ENCODE peak calls at places on chromosomes 12 and 14, in seven cellular contexts. P, O, F, L, H, N and U are unnamed samples. For H3K4me1, the result is how much of the 10 kb centered on the place peaks cover.

GRCh38 chr12:118980407-118981014 is 830 bp upstream of the SRRM4 start:
- DNase-seq in P (no peak), O (no peak), F (no peak), L (no peak), H (no peak), N (peak), U (no peak)

GRCh38 chr14:57641776-57642175 is 148.1 kb upstream of the CCDC198 start:
- DNase-seq in P (no peak), O (no peak), F (no peak), L (no peak), H (no peak), N (no peak), U (no peak)

GRCh38 chr12:59453461-59453860 is 142.4 kb upstream of the SLC16A7 start:
- DNase-seq in P (no peak), O (no peak), F (no peak), L (no peak), H (no peak), N (no peak), U (no peak)

GRCh38 chr14:35409595-35409994 is 5.0 kb upstream of the NFKBIA start:
- DNase-seq in P (no peak), O (no peak), F (no peak), L (no peak), H (no peak), N (no peak), U (no peak)

GRCh38 chr12:49529409-49529808 is 9.4 kb upstream of the KCNH3 start:
- DNase-seq in P (no peak), O (no peak), F (no peak), L (no peak), H (no peak), N (no peak), U (no peak)

GRCh38 chr12:66725031-66725430 is 46.2 kb upstream of the GRIP1 start:
- DNase-seq in P (no peak), O (no peak), F (no peak), L (no peak), H (no peak), N (no peak), U (no peak)

GRCh38 chr12:95198914-95199313 is 18.4 kb downstream of the FGD6 start:
- DNase-seq in P (no peak), O (no peak), F (peak), L (no peak), H (no peak), N (no peak), U (no peak)

GRCh38 chr12:122876724-122877123 is 19.2 kb downstream of the VPS37B start:
- DNase-seq in P (no peak), O (no peak), F (no peak), L (no peak), H (no peak), N (no peak), U (no peak)

GRCh38 chr14:59297070-59297766 is 108.8 kb downstream of the DAAM1 start:
- DNase-seq in P (no peak), O (no peak), F (no peak), L (peak), H (no peak), N (no peak), U (no peak)

GRCh38 chr12:79233341-79233761 is 368.8 kb downstream of the SYT1 start:
- DNase-seq in P (no peak), O (no peak), F (no peak), L (no peak), H (no peak), N (no peak), U (peak)

GRCh38 chr14:80586116-80586515 is 355.4 kb downstream of the CEP128 start:
- DNase-seq in P (no peak), O (no peak), F (no peak), L (no peak), H (no peak), N (peak), U (no peak)

GRCh38 chr12:118126119-118126757 is 9.7 kb upstream of the PEBP1 start:
- DNase-seq in P (no peak), O (no peak), F (no peak), L (no peak), H (no peak), N (no peak), U (no peak)

GRCh38 chr12:76568130-76568529 is 8.6 kb upstream of the OSBPL8 start:
- DNase-seq in P (no peak), O (no peak), F (no peak), L (no peak), H (no peak), N (no peak), U (no peak)

GRCh38 chr14:20487402-20487742 is 18.0 kb upstream of the RNASE10 start:
- DNase-seq in P (no peak), O (no peak), F (no peak), L (no peak), H (no peak), N (no peak), U (no peak)

GRCh38 chr14:38931969-38932652 is 170.9 kb downstream of the SEC23A start:
- DNase-seq in P (no peak), O (no peak), F (peak), L (no peak), H (peak), N (no peak), U (no peak)

GRCh38 chr14:100617715-100618693 is 30.8 kb upstream of the BEGAIN start:
- DNase-seq in P (no peak), O (no peak), F (no peak), L (peak), H (no peak), N (no peak), U (no peak)

GRCh38 chr12:5033883-5034282 is 9.8 kb upstream of the KCNA5 start:
- DNase-seq in P (no peak), O (no peak), F (no peak), L (no peak), H (no peak), N (no peak), U (no peak)

GRCh38 chr14:105879867-105880561 is 353.6 kb downstream of the TMEM121 start:
- DNase-seq in P (no peak), O (no peak), F (no peak), L (no peak), H (no peak), N (no peak), U (no peak)

GRCh38 chr14:56120091-56120632 is 2.0 kb downstream of the PELI2 start:
- DNase-seq in P (no peak), O (no peak), F (no peak), L (peak), H (no peak), N (peak), U (peak)

GRCh38 chr14:81625343-81625742 is 91.7 kb upstream of the SEL1L start:
- DNase-seq in P (no peak), O (no peak), F (peak), L (peak), H (peak), N (peak), U (peak)

GRCh38 chr12:113208041-113208934 is 13.0 kb upstream of the TPCN1 start:
- DNase-seq in P (no peak), O (no peak), F (no peak), L (peak), H (no peak), N (no peak), U (no peak)

GRCh38 chr12:100267603-100268281 is 765 bp downstream of the SCYL2 start:
- DNase-seq in P (peak), O (no peak), F (peak), L (peak), H (peak), N (peak), U (peak)

GRCh38 chr14:67373347-67373746 is 13.2 kb downstream of the EIF2S1 start:
- DNase-seq in P (no peak), O (no peak), F (peak), L (no peak), H (no peak), N (no peak), U (no peak)

GRCh38 chr14:92645841-92646478 is 102.5 kb downstream of the LGMN start:
- DNase-seq in P (peak), O (no peak), F (no peak), L (peak), H (peak), N (no peak), U (no peak)

GRCh38 chr14:51182166-51182565 is 57.9 kb upstream of the TMX1 start:
- DNase-seq in P (peak), O (no peak), F (peak), L (peak), H (peak), N (no peak), U (peak)

GRCh38 chr12:104339663-104340062 is 36.1 kb downstream of the EID3 start:
- DNase-seq in P (peak), O (no peak), F (no peak), L (no peak), H (no peak), N (no peak), U (no peak)

GRCh38 chr14:105173901-105174894 is 5.6 kb upstream of the JAG2 start:
- DNase-seq in P (no peak), O (no peak), F (no peak), L (no peak), H (no peak), N (no peak), U (no peak)

GRCh38 chr12:77980782-77981181 is 150.1 kb downstream of the NAV3 start:
- DNase-seq in P (peak), O (no peak), F (no peak), L (no peak), H (no peak), N (no peak), U (peak)

GRCh38 chr12:92908108-92908507 is 21.0 kb downstream of the EEA1 start:
- DNase-seq in P (no peak), O (no peak), F (no peak), L (no peak), H (no peak), N (no peak), U (no peak)

GRCh38 chr12:8032242-8033152 is at the start of gene FOXJ2:
- DNase-seq in P (peak), O (peak), F (peak), L (peak), H (peak), N (peak), U (peak)

GRCh38 chr14:103597623-103598372 is 31.2 kb upstream of the KLC1 start:
- DNase-seq in P (peak), O (peak), F (peak), L (peak), H (peak), N (no peak), U (peak)

GRCh38 chr12:59321278-59321677 is 274.6 kb upstream of the SLC16A7 start:
- DNase-seq in P (no peak), O (no peak), F (no peak), L (no peak), H (no peak), N (no peak), U (no peak)

GRCh38 chr14:94000986-94001385 is 3.9 kb downstream of the CCDC197 start:
- DNase-seq in P (no peak), O (no peak), F (peak), L (no peak), H (no peak), N (no peak), U (no peak)

GRCh38 chr12:52359511-52360103 is 7.7 kb downstream of the KRT85 start:
- DNase-seq in P (no peak), O (no peak), F (no peak), L (no peak), H (no peak), N (no peak), U (no peak)

GRCh38 chr14:91290986-91291385 is 46.5 kb upstream of the GPR68 start:
- DNase-seq in P (no peak), O (no peak), F (no peak), L (no peak), H (peak), N (no peak), U (no peak)

GRCh38 chr14:72619881-72620280 is 274.0 kb downstream of the DPF3 start:
- DNase-seq in P (no peak), O (no peak), F (no peak), L (no peak), H (no peak), N (no peak), U (no peak)

GRCh38 chr14:84483072-84483410 is 1046.9 kb upstream of the FLRT2 start:
- DNase-seq in P (no peak), O (no peak), F (no peak), L (no peak), H (no peak), N (peak), U (no peak)

GRCh38 chr12:122227341-122227740 is 1.5 kb upstream of the DIABLO start:
- DNase-seq in P (no peak), O (no peak), F (no peak), L (no peak), H (no peak), N (no peak), U (no peak)

GRCh38 chr12:91657016-91657415 is 474.4 kb upstream of the DCN start:
- DNase-seq in P (no peak), O (no peak), F (no peak), L (no peak), H (no peak), N (no peak), U (no peak)

GRCh38 chr14:63045234-63045611 is at the start of gene KCNH5:
- DNase-seq in P (peak), O (peak), F (peak), L (peak), H (peak), N (peak), U (peak)

GRCh38 chr14:63045612-63046320 is 508 bp upstream of the KCNH5 start:
- DNase-seq in P (peak), O (peak), F (peak), L (peak), H (no peak), N (peak), U (peak)

GRCh38 chr14:63050694-63051093 is 5.4 kb upstream of the KCNH5 start:
- DNase-seq in P (no peak), O (no peak), F (no peak), L (no peak), H (no peak), N (no peak), U (no peak)

GRCh38 chr14:63051301-63051700 is 6.0 kb upstream of the KCNH5 start:
- DNase-seq in P (no peak), O (no peak), F (peak), L (no peak), H (no peak), N (no peak), U (no peak)

DNA sequence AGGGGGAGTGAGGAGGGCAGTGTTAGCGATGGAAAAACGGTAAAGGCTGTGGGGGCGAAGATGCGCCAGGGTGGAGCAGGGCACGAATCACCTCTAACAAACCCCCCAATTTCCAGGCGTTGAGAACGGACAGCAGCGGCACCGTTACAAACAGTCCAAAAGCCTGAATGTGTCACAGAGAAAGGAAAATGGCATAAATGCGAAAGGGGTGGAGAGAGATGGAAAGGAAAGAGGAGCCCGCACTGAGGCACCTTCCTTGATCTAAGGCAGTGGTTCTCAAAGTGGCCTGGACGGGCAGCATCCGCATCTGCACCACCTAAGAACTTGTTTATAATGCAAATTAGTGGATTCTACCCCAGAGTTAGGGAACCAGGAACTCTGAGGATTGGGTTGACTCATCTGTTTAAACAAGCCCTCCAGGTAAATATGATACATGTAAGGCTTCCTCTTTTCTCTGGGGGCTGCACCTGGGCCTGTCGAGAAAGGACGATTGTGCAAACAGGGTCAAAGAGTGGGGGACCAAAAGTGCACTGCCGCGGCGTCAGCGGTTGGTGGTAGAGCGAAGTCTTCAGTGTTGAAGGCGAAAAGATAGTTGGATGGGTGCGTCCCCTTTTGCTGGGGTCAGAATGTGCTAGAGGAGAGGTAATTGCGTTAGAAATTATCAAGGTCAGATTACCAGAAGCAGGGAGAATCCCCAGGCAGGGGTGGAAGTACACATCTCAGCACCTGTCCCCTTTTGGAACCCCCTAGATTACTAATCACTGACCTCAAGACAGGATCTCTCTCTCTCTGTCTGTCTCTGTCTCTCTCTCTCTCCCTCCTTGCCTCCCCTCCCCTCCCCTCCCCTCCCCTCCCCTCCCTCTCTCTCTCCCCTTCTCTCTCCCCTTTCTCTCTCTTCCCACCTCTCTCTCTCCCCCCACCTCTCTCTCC is 1.3 kb upstream of the KCNH5 start:
- DNase-seq in P (no peak), O (no peak), F (peak), L (no peak), H (no peak), N (peak), U (no peak)
- TF ChIP-seq EZH2 in P (peak), O (no peak), F (peak), L (peak), H (peak), N (peak), U (no peak)

DNA sequence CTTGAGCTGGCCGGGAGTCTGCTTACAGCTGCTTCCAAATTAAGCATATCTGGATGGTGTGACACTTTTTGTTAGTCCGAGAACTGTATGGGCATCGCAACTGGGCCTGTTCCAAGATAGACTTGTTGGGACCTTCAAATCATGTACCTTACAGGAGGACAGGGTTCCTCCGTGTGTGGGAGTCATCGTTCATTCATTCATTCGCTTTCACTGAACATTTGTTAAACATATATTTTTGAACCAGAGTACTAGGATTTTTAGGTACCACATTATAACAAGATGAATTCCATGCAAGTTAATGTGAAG is 387 bp upstream of the IPO8 start:
- DNase-seq in P (no peak), O (no peak), F (no peak), L (no peak), H (no peak), N (no peak), U (no peak)
- H3K4me3 ChIP-seq in P (peak), O (peak), F (peak), L (peak), H (peak), N (peak), U (peak)

DNA sequence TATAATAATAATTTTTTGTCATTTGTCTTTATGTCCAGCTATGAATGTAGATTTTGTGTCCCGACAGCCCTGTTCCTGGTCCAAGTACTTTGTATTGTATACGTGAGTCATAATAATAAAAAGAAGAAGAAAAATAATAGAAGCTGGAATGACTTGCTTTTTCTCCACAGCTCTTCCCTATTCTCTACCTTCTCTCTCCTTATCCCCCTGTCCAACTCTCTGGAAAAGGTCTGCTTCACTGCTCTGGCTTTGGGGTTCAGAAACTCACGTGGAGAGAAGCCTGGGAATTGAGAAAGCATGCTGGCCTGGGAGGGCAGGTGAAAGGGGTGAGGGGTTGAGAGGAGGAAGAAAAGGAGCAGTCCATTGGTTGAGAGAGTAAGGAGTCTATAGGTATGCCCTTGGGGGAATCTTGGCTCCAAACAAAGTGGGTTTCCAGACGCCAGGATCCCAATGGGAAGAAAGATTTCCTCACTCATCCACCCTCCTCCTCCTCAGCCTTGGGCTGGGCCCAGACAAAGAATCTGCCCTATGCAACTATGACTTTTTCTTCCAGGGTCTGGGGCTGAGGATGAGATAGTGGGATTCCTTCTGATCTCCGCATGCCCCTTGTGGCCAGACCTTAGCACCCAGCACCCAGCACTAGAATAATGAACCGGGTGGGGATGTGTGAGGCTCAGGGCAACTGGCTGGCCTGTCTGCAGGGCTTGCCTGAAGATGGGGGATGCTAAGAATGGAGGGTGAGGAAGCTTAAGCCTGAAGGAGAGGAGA is 4.0 kb downstream of the HOXC8 start:
- DNase-seq in P (no peak), O (peak), F (no peak), L (no peak), H (peak), N (no peak), U (no peak)
- H3K4me1 ChIP-seq in P (under half), O (under half), F (under half), L (under half), H (under half), N (under half), U (half or more)

GRCh38 chr14:70821916-70822705 is 12.8 kb upstream of the MAP3K9 start:
- DNase-seq in P (peak), O (peak), F (peak), L (peak), H (peak), N (peak), U (peak)
- TF ChIP-seq EZH2 in P (no peak), O (no peak), F (no peak), L (no peak), H (no peak), N (peak), U (no peak)

GRCh38 chr12:62913380-62913779 is 21.6 kb downstream of the PPM1H start:
- DNase-seq in P (no peak), O (no peak), F (no peak), L (no peak), H (peak), N (no peak), U (no peak)
- H3K4me3 ChIP-seq in P (no peak), O (no peak), F (no peak), L (no peak), H (no peak), N (no peak), U (no peak)

DNA sequence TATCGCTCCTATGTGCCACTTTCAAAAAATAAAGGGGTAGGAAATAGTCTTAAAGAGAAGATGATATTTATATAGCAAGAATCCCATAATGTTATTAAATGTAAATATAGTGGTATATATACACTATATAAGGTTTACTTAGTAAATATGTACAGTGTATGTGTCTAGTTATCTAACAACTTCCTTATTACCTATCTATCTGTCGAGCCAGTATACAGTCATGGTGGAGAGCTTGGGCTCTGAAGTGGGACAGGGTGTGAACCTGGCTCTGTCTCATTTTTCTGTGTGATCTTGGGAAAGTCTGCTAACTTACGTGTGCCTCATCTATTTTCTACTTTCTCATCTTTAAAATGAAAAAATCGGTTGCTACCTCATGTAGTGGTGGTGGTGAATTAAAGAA is 62.8 kb upstream of the SINHCAF start:
- DNase-seq in P (no peak), O (no peak), F (no peak), L (no peak), H (no peak), N (no peak), U (no peak)
- H3K4me1 ChIP-seq in P (under half), O (under half), F (under half), L (under half), H (under half), N (under half), U (under half)

GRCh38 chr14:96479435-96480146 is 22.6 kb upstream of the PAPOLA start:
- DNase-seq in P (no peak), O (no peak), F (no peak), L (peak), H (no peak), N (no peak), U (peak)
- TF ChIP-seq EZH2 in P (no peak), O (no peak), F (no peak), L (no peak), H (no peak), N (no peak), U (no peak)